ENCODE peak calls at places on chromosomes 7 and 10, in seven cellular contexts. B is Peyer's patch, H is nephron progenitor cell, T is GM12865, Q is hepatic stellate cell, M is pancreas, C is foreskin fibroblast. W is an unnamed sample.

GRCh38 chr7:112779667-112780066 is 10.5 kb downstream of the TMEM168 start:
- DNase-seq in B (no peak), H (no peak), T (no peak), Q (no peak), M (no peak), C (peak; percentile 14), W (no peak)

GRCh38 chr10:132158810-132159209 is 27.9 kb upstream of the DPYSL4 start:
- DNase-seq in B (no peak), H (no peak), T (no peak), Q (no peak), M (no peak), C (no peak), W (no peak)

GRCh38 chr7:114874170-114874569 is 47.7 kb upstream of the MDFIC start:
- DNase-seq in B (no peak), H (no peak), T (no peak), Q (no peak), M (no peak), C (no peak), W (no peak)

GRCh38 chr10:29056729-29057128 is 232.1 kb upstream of the LYZL1 start:
- DNase-seq in B (no peak), H (no peak), T (no peak), Q (no peak), M (no peak), C (no peak), W (no peak)

GRCh38 chr7:47181609-47182264 is 400.2 kb downstream of the TNS3 start:
- DNase-seq in B (no peak), H (no peak), T (no peak), Q (no peak), M (peak; percentile 88), C (no peak), W (no peak)

GRCh38 chr10:49071221-49071761 is 44.0 kb downstream of the VSTM4 start:
- DNase-seq in B (no peak), H (no peak), T (no peak), Q (no peak), M (no peak), C (no peak), W (no peak)

GRCh38 chr7:151139071-151139521 is 28.4 kb downstream of the GBX1 start:
- DNase-seq in B (peak; percentile 38), H (no peak), T (no peak), Q (no peak), M (peak; percentile 58), C (no peak), W (no peak)

GRCh38 chr10:88147000-88147798 is 283.8 kb downstream of the PTEN start:
- DNase-seq in B (no peak), H (no peak), T (no peak), Q (no peak), M (no peak), C (peak; percentile 41), W (no peak)

GRCh38 chr10:48880016-48880705 is 59.5 kb downstream of the LRRC18 start:
- DNase-seq in B (no peak), H (no peak), T (no peak), Q (no peak), M (no peak), C (no peak), W (no peak)

GRCh38 chr7:69078997-69079769 is 519.1 kb upstream of the AUTS2 start:
- DNase-seq in B (no peak), H (no peak), T (no peak), Q (no peak), M (no peak), C (no peak), W (no peak)

GRCh38 chr7:35905555-35905954 is 104.7 kb downstream of the SEPTIN7 start:
- DNase-seq in B (no peak), H (no peak), T (no peak), Q (no peak), M (no peak), C (peak; percentile 21), W (no peak)

GRCh38 chr10:132411561-132412253 is 14.7 kb downstream of the PWWP2B start:
- DNase-seq in B (no peak), H (no peak), T (no peak), Q (peak; percentile 72), M (peak; percentile 88), C (peak; percentile 35), W (no peak)

GRCh38 chr7:111513566-111513965 is 48.7 kb downstream of the IMMP2L start:
- DNase-seq in B (no peak), H (no peak), T (no peak), Q (no peak), M (no peak), C (no peak), W (no peak)

GRCh38 chr7:31986878-31987518 is 83.2 kb downstream of the PDE1C start:
- DNase-seq in B (no peak), H (no peak), T (no peak), Q (no peak), M (no peak), C (no peak), W (no peak)

GRCh38 chr7:44244282-44244681 is 43.5 kb downstream of the YKT6 start:
- DNase-seq in B (no peak), H (peak; percentile 56), T (peak; percentile 40), Q (peak; percentile 56), M (no peak), C (no peak), W (peak; percentile 59)

GRCh38 chr10:33455029-33455428 is 120.6 kb upstream of the NRP1 start:
- DNase-seq in B (no peak), H (no peak), T (no peak), Q (no peak), M (no peak), C (no peak), W (no peak)

GRCh38 chr10:27285093-27285492 is 44.5 kb upstream of the ACBD5 start:
- DNase-seq in B (peak; percentile 51), H (no peak), T (peak; percentile 59), Q (no peak), M (no peak), C (no peak), W (no peak)

GRCh38 chr7:6438427-6438826 is 9.3 kb downstream of the DAGLB start:
- DNase-seq in B (no peak), H (no peak), T (no peak), Q (no peak), M (no peak), C (no peak), W (no peak)

GRCh38 chr7:74587435-74588126 is 69.9 kb upstream of the GTF2I start:
- DNase-seq in B (peak; percentile 86), H (peak; percentile 71), T (peak; percentile 91), Q (peak; percentile 97), M (no peak), C (peak; percentile 90), W (peak; percentile 73)

GRCh38 chr7:93877742-93878141 is 12.8 kb downstream of the TFPI2 start:
- DNase-seq in B (no peak), H (no peak), T (no peak), Q (no peak), M (no peak), C (no peak), W (no peak)

GRCh38 chr7:22700559-22701002 is 26.4 kb upstream of the IL6 start:
- DNase-seq in B (no peak), H (no peak), T (peak; percentile 18), Q (peak; percentile 24), M (no peak), C (no peak), W (no peak)

GRCh38 chr7:1920266-1920681 is 250.2 kb downstream of the ELFN1 start:
- DNase-seq in B (peak; percentile 76), H (no peak), T (no peak), Q (no peak), M (peak; percentile 41), C (peak; percentile 29), W (peak; percentile 74)

GRCh38 chr10:88401671-88402347 is 181.3 kb downstream of the RNLS start:
- DNase-seq in B (no peak), H (no peak), T (no peak), Q (no peak), M (no peak), C (peak; percentile 21), W (no peak)

GRCh38 chr7:140541513-140542192 is 62.3 kb upstream of the MKRN1 start:
- DNase-seq in B (peak; percentile 74), H (peak; percentile 76), T (no peak), Q (peak; percentile 91), M (no peak), C (peak; percentile 74), W (no peak)

GRCh38 chr7:110148054-110148453 is 942.9 kb upstream of the LRRN3 start:
- DNase-seq in B (no peak), H (no peak), T (no peak), Q (no peak), M (peak; percentile 19), C (no peak), W (no peak)

GRCh38 chr10:52933748-52934147 is 161.2 kb upstream of the MBL2 start:
- DNase-seq in B (no peak), H (no peak), T (no peak), Q (no peak), M (no peak), C (no peak), W (no peak)

GRCh38 chr7:91411062-91411461 is 146.8 kb downstream of the FZD1 start:
- DNase-seq in B (no peak), H (no peak), T (no peak), Q (no peak), M (no peak), C (no peak), W (no peak)

GRCh38 chr7:153388611-153389010 is 629.1 kb downstream of the ACTR3B start:
- DNase-seq in B (no peak), H (no peak), T (no peak), Q (no peak), M (no peak), C (no peak), W (no peak)

GRCh38 chr7:28405662-28406061 is 6.7 kb upstream of the CREB5 start:
- DNase-seq in B (peak; percentile 49), H (no peak), T (no peak), Q (peak; percentile 51), M (no peak), C (peak; percentile 82), W (no peak)

GRCh38 chr7:49776994-49777393 is 3.6 kb downstream of the VWC2 start:
- DNase-seq in B (no peak), H (peak; percentile 40), T (no peak), Q (no peak), M (no peak), C (no peak), W (no peak)

GRCh38 chr7:1928555-1929348 is 258.7 kb downstream of the ELFN1 start:
- DNase-seq in B (peak; percentile 68), H (no peak), T (no peak), Q (no peak), M (peak; percentile 96), C (no peak), W (no peak)

GRCh38 chr7:30713397-30713796 is 31.1 kb upstream of the CRHR2 start:
- DNase-seq in B (no peak), H (no peak), T (no peak), Q (no peak), M (no peak), C (no peak), W (no peak)

W was measured in GM19239.